ENCODE peak calls at places on chromosomes 4 and X, in nine cellular contexts. E, K, P, J, B, G, A, H and I are unnamed samples.

GRCh38 chr4:92952897-92953296 is 649.1 kb downstream of the GRID2 start:
- DNase-seq in E (no peak), P (no peak), K (no peak), B (no peak), A (no peak), G (no peak), H (no peak), J (no peak), I (no peak)

GRCh38 chrX:41043950-41044349 is 41.3 kb upstream of the USP9X start:
- DNase-seq in B (no peak), A (no peak), K (peak; percentile 26), H (peak; percentile 76), E (no peak), P (no peak), G (no peak), J (no peak), I (no peak)

GRCh38 chr4:65865489-65865888 is 195.2 kb upstream of the EPHA5 start:
- DNase-seq in P (no peak), K (peak; percentile 20), G (no peak), E (no peak), A (no peak), B (no peak), J (no peak), H (peak; percentile 31), I (no peak)

GRCh38 chrX:17380221-17380620 is 5.2 kb downstream of the NHS start:
- DNase-seq in B (no peak), E (no peak), H (no peak), P (no peak), J (no peak), G (no peak), A (no peak), K (peak; percentile 26), I (no peak)

GRCh38 chr4:181548873-181549541 is 694.2 kb upstream of the TENM3 start:
- DNase-seq in K (peak; percentile 79), P (no peak), H (peak; percentile 29), A (no peak), G (no peak), B (no peak), J (no peak), E (no peak), I (no peak)

GRCh38 chr4:27397886-27398285 is 537.2 kb downstream of the STIM2 start:
- DNase-seq in E (no peak), P (no peak), J (no peak), A (no peak), H (peak; percentile 87), B (no peak), G (no peak), K (no peak), I (no peak)

GRCh38 chrX:83819304-83819703 is 41.6 kb upstream of the CYLC1 start:
- DNase-seq in H (no peak), J (no peak), K (no peak), A (peak; percentile 22), E (no peak), P (no peak), B (peak; percentile 23), G (no peak), I (no peak)

GRCh38 chrX:74383611-74384010 is 37.7 kb upstream of the SLC16A2 start:
- DNase-seq in G (peak; percentile 10), K (peak; percentile 46), B (no peak), P (no peak), E (no peak), J (peak; percentile 12), A (no peak), H (peak; percentile 61), I (no peak)

GRCh38 chr4:56908206-56909082 is 744 bp downstream of the REST start:
- DNase-seq in J (peak; percentile 68), P (peak; percentile 81), E (peak; percentile 53), B (peak; percentile 89), K (peak; percentile 57), A (peak; percentile 72), H (peak; percentile 92), G (peak; percentile 69), I (peak; percentile 7)

GRCh38 chrX:153969125-153969903 is 2.3 kb downstream of the HCFC1 start:
- DNase-seq in E (no peak), P (no peak), G (no peak), A (no peak), J (no peak), B (peak; percentile 76), K (no peak), H (peak; percentile 29), I (no peak)

GRCh38 chrX:24148535-24149345 is 789 bp upstream of the ZFX start:
- DNase-seq in J (peak; percentile 16), G (no peak), H (peak; percentile 72), E (no peak), A (peak; percentile 46), K (no peak), B (no peak), P (peak; percentile 49), I (no peak)

GRCh38 chrX:8783100-8784098 is 17.8 kb downstream of the FAM9A start:
- DNase-seq in H (peak; percentile 10), K (no peak), E (peak; percentile 11), A (peak; percentile 20), J (no peak), P (no peak), G (no peak), B (peak; percentile 49), I (no peak)

GRCh38 chrX:54560411-54560810 is 30.4 kb downstream of the GNL3L start:
- DNase-seq in K (no peak), E (no peak), G (no peak), A (no peak), H (no peak), J (no peak), P (no peak), B (no peak), I (no peak)

GRCh38 chr4:81352476-81352875 is 119.2 kb downstream of the RASGEF1B start:
- DNase-seq in A (no peak), K (peak; percentile 9), E (no peak), G (no peak), B (no peak), P (no peak), J (no peak), H (peak; percentile 74), I (no peak)
- H3K27ac ChIP-seq in A (no peak overlapping the region), K (no peak overlapping the region), E (no peak overlapping the region), G (no peak overlapping the region), B (no peak overlapping the region), P (no peak overlapping the region), J (no peak overlapping the region), H (no peak overlapping the region), I (no peak overlapping the region)

GRCh38 chrX:149540133-149540620 is 635 bp upstream of the EOLA1 start:
- DNase-seq in H (peak; percentile 91), J (peak; percentile 93), G (peak; percentile 91), B (peak; percentile 93), A (peak; percentile 95), E (peak; percentile 85), K (peak; percentile 68), P (peak; percentile 95), I (peak; percentile 80)
- H3K4me3 ChIP-seq in H (peak overlapping the region; percentile 96), J (no peak overlapping the region), G (peak overlapping the region; percentile 42), B (peak overlapping the region; percentile 58), A (peak overlapping the region; percentile 89), E (peak overlapping the region; percentile 74), K (peak overlapping the region; percentile 72), P (peak overlapping the region; percentile 68), I (peak overlapping the region; percentile 85)

DNA sequence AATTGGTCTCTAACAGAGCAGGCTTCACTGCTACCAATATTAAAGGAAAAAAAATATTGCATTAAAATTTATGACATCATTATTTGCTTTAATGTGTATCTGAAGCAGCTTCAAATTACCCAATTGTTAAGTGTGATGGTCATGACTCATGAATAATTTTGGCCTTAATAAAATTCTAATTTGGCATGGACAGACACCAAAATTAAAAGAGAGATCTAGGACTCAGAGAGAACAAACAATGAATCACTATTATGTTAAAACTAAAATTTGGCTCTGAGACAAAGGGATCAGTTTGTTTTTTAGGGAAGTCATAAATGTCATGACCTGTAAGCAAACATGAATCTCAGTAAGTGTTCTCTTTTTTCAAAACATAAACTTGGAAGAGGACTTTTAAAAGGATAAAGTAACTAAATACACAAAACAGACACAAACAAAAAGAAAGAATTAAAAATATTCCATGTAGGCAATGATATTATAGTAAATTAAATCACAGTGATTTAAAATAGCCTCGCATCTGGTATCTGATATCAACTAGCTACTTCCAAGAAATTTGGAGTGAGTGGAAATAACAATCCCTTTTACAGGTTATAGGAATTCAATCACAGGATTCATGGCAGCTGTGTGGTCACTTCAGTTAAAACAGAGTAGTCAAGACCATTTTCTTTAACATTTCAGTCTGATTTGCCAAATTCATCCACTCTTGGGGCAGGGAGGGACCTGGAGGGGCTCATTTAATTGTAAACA is 11.6 kb downstream of the VEGFC start:
- DNase-seq in K (peak; percentile 61), A (no peak), E (no peak), G (no peak), J (no peak), B (no peak), P (no peak), H (peak; percentile 66), I (no peak)
- H3K27ac ChIP-seq in K (peak overlapping the region; percentile 49), A (no peak overlapping the region), E (no peak overlapping the region), G (no peak overlapping the region), J (no peak overlapping the region), B (no peak overlapping the region), P (peak overlapping the region; percentile 15), H (peak overlapping the region; percentile 88), I (no peak overlapping the region)

DNA sequence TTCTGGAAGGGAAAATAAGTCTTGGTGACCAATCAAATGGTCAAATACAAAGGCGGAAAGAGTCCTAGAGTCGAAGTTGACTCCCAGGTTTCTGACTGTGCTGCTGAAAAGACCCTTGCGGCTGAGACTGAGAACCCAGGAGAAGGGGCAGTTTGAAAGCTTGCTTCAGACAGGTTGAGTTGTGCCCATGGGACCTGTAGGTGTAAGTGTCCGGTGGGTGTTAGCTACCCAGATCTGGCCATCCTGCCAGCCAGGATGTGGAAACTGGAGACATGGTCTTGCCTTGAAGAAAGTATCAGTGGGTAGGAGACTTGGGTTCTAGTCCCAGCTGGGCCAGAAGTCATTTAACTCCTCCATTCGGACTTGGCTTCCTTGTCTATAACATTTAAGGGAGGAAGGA is 275.2 kb downstream of the EVC2 start:
- DNase-seq in P (no peak), E (no peak), H (no peak), B (no peak), J (no peak), K (no peak), A (no peak), G (no peak), I (no peak)
- H3K4me3 ChIP-seq in P (no peak overlapping the region), E (no peak overlapping the region), H (no peak overlapping the region), B (no peak overlapping the region), J (no peak overlapping the region), K (no peak overlapping the region), A (no peak overlapping the region), G (no peak overlapping the region), I (no peak overlapping the region)

GRCh38 chr4:82975792-82976191 is 34.8 kb downstream of the LIN54 start:
- DNase-seq in J (no peak), H (peak; percentile 14), P (no peak), A (no peak), K (no peak), B (no peak), E (no peak), G (no peak), I (no peak)
- H3K27ac ChIP-seq in J (no peak overlapping the region), H (no peak overlapping the region), P (no peak overlapping the region), A (no peak overlapping the region), K (no peak overlapping the region), B (no peak overlapping the region), E (no peak overlapping the region), G (no peak overlapping the region), I (no peak overlapping the region)